ENCODE peak calls at places on chromosomes 12 and 14, in ten cellular contexts. One of them, this sample, is unnamed.

GRCh38 chr14:33556382-33557121 is 394.3 kb downstream of the EGLN3 start:
- DNase-seq in stimulated activated CD4-positive, alpha-beta T cell treated with anti-CD3 and anti-CD28 coated beads, TNF-alpha, amount 100 ng/mL, for 4 hours: no peak
- DNase-seq in mammary epithelial cell: peak
- DNase-seq in HCT116: no peak
- DNase-seq in vagina: no peak
- DNase-seq in HuH-7.5: no peak
- DNase-seq in T47D: no peak
- DNase-seq in non-pigmented ciliary epithelial cell: no peak
- DNase-seq in NCI-H460: no peak
- DNase-seq in EH: peak
- DNase-seq in this sample: no peak

GRCh38 chr14:54548491-54548890 is 18.4 kb upstream of the SAMD4A start:
- DNase-seq in non-pigmented ciliary epithelial cell: no peak
- DNase-seq in stimulated activated CD4-positive, alpha-beta T cell treated with anti-CD3 and anti-CD28 coated beads, TNF-alpha, amount 100 ng/mL, for 4 hours: no peak
- DNase-seq in EH: no peak
- DNase-seq in HCT116: no peak
- DNase-seq in T47D: no peak
- DNase-seq in mammary epithelial cell: no peak
- DNase-seq in vagina: no peak
- DNase-seq in HuH-7.5: no peak
- DNase-seq in NCI-H460: no peak
- DNase-seq in this sample: no peak

GRCh38 chr14:104563191-104563741 is 16.3 kb upstream of the C14orf180 start:
- DNase-seq in T47D: no peak
- DNase-seq in stimulated activated CD4-positive, alpha-beta T cell treated with anti-CD3 and anti-CD28 coated beads, TNF-alpha, amount 100 ng/mL, for 4 hours: no peak
- DNase-seq in non-pigmented ciliary epithelial cell: no peak
- DNase-seq in EH: no peak
- DNase-seq in vagina: no peak
- DNase-seq in HCT116: no peak
- DNase-seq in HuH-7.5: no peak
- DNase-seq in mammary epithelial cell: no peak
- DNase-seq in NCI-H460: no peak
- DNase-seq in this sample: no peak

GRCh38 chr12:25372002-25372401 is 121.3 kb upstream of the KRAS start:
- DNase-seq in HuH-7.5: no peak
- DNase-seq in mammary epithelial cell: peak
- DNase-seq in HCT116: no peak
- DNase-seq in T47D: no peak
- DNase-seq in vagina: no peak
- DNase-seq in EH: no peak
- DNase-seq in NCI-H460: no peak
- DNase-seq in stimulated activated CD4-positive, alpha-beta T cell treated with anti-CD3 and anti-CD28 coated beads, TNF-alpha, amount 100 ng/mL, for 4 hours: no peak
- DNase-seq in non-pigmented ciliary epithelial cell: no peak
- DNase-seq in this sample: no peak

GRCh38 chr12:92786045-92786444 is 83.3 kb downstream of the PLEKHG7 start:
- DNase-seq in EH: peak
- DNase-seq in NCI-H460: no peak
- DNase-seq in non-pigmented ciliary epithelial cell: no peak
- DNase-seq in vagina: no peak
- DNase-seq in T47D: no peak
- DNase-seq in HuH-7.5: no peak
- DNase-seq in HCT116: no peak
- DNase-seq in mammary epithelial cell: no peak
- DNase-seq in stimulated activated CD4-positive, alpha-beta T cell treated with anti-CD3 and anti-CD28 coated beads, TNF-alpha, amount 100 ng/mL, for 4 hours: no peak
- DNase-seq in this sample: no peak

GRCh38 chr14:90503582-90503981 is 106.8 kb downstream of the CALM1 start:
- DNase-seq in stimulated activated CD4-positive, alpha-beta T cell treated with anti-CD3 and anti-CD28 coated beads, TNF-alpha, amount 100 ng/mL, for 4 hours: no peak
- DNase-seq in NCI-H460: no peak
- DNase-seq in HCT116: no peak
- DNase-seq in vagina: no peak
- DNase-seq in T47D: no peak
- DNase-seq in HuH-7.5: no peak
- DNase-seq in mammary epithelial cell: no peak
- DNase-seq in EH: no peak
- DNase-seq in non-pigmented ciliary epithelial cell: no peak
- DNase-seq in this sample: no peak

GRCh38 chr12:64946132-64946829 is 121.8 kb downstream of the TBC1D30 start:
- DNase-seq in NCI-H460: no peak
- DNase-seq in EH: peak
- DNase-seq in non-pigmented ciliary epithelial cell: no peak
- DNase-seq in T47D: no peak
- DNase-seq in HCT116: no peak
- DNase-seq in vagina: no peak
- DNase-seq in stimulated activated CD4-positive, alpha-beta T cell treated with anti-CD3 and anti-CD28 coated beads, TNF-alpha, amount 100 ng/mL, for 4 hours: no peak
- DNase-seq in mammary epithelial cell: no peak
- DNase-seq in HuH-7.5: no peak
- DNase-seq in this sample: peak

GRCh38 chr12:10362828-10363664 is 26.8 kb downstream of the KLRK1 start:
- DNase-seq in mammary epithelial cell: peak
- DNase-seq in HuH-7.5: no peak
- DNase-seq in EH: no peak
- DNase-seq in non-pigmented ciliary epithelial cell: no peak
- DNase-seq in T47D: no peak
- DNase-seq in stimulated activated CD4-positive, alpha-beta T cell treated with anti-CD3 and anti-CD28 coated beads, TNF-alpha, amount 100 ng/mL, for 4 hours: no peak
- DNase-seq in HCT116: no peak
- DNase-seq in NCI-H460: no peak
- DNase-seq in vagina: no peak
- DNase-seq in this sample: no peak

GRCh38 chr14:68195126-68195525 is 375.5 kb downstream of the RAD51B start:
- DNase-seq in EH: no peak
- DNase-seq in T47D: peak
- DNase-seq in vagina: no peak
- DNase-seq in non-pigmented ciliary epithelial cell: no peak
- DNase-seq in NCI-H460: no peak
- DNase-seq in mammary epithelial cell: no peak
- DNase-seq in HuH-7.5: no peak
- DNase-seq in stimulated activated CD4-positive, alpha-beta T cell treated with anti-CD3 and anti-CD28 coated beads, TNF-alpha, amount 100 ng/mL, for 4 hours: no peak
- DNase-seq in HCT116: no peak
- DNase-seq in this sample: no peak

GRCh38 chr14:40697221-40697620 is 909.5 kb upstream of the LRFN5 start:
- DNase-seq in non-pigmented ciliary epithelial cell: no peak
- DNase-seq in vagina: no peak
- DNase-seq in EH: no peak
- DNase-seq in stimulated activated CD4-positive, alpha-beta T cell treated with anti-CD3 and anti-CD28 coated beads, TNF-alpha, amount 100 ng/mL, for 4 hours: no peak
- DNase-seq in HCT116: no peak
- DNase-seq in mammary epithelial cell: no peak
- DNase-seq in T47D: no peak
- DNase-seq in HuH-7.5: no peak
- DNase-seq in NCI-H460: no peak
- DNase-seq in this sample: no peak

GRCh38 chr14:74596747-74597456 is 15.1 kb downstream of the LTBP2 start:
- DNase-seq in non-pigmented ciliary epithelial cell: no peak
- DNase-seq in NCI-H460: no peak
- DNase-seq in mammary epithelial cell: no peak
- DNase-seq in vagina: no peak
- DNase-seq in HuH-7.5: no peak
- DNase-seq in EH: peak
- DNase-seq in T47D: no peak
- DNase-seq in stimulated activated CD4-positive, alpha-beta T cell treated with anti-CD3 and anti-CD28 coated beads, TNF-alpha, amount 100 ng/mL, for 4 hours: no peak
- DNase-seq in HCT116: no peak
- DNase-seq in this sample: no peak

GRCh38 chr14:87503711-87504110 is 489.3 kb downstream of the GALC start:
- DNase-seq in HCT116: no peak
- DNase-seq in vagina: no peak
- DNase-seq in mammary epithelial cell: no peak
- DNase-seq in HuH-7.5: no peak
- DNase-seq in T47D: no peak
- DNase-seq in stimulated activated CD4-positive, alpha-beta T cell treated with anti-CD3 and anti-CD28 coated beads, TNF-alpha, amount 100 ng/mL, for 4 hours: no peak
- DNase-seq in NCI-H460: no peak
- DNase-seq in EH: no peak
- DNase-seq in non-pigmented ciliary epithelial cell: no peak
- DNase-seq in this sample: no peak

GRCh38 chr12:64608901-64609542 is 1.3 kb upstream of the RASSF3 start:
- DNase-seq in NCI-H460: peak
- DNase-seq in T47D: peak
- DNase-seq in non-pigmented ciliary epithelial cell: no peak
- DNase-seq in vagina: no peak
- DNase-seq in EH: peak
- DNase-seq in mammary epithelial cell: peak
- DNase-seq in stimulated activated CD4-positive, alpha-beta T cell treated with anti-CD3 and anti-CD28 coated beads, TNF-alpha, amount 100 ng/mL, for 4 hours: peak
- DNase-seq in HuH-7.5: peak
- DNase-seq in HCT116: peak
- DNase-seq in this sample: no peak

GRCh38 chr12:4025420-4026358 is 152.5 kb upstream of the PARP11 start:
- DNase-seq in HCT116: no peak
- DNase-seq in stimulated activated CD4-positive, alpha-beta T cell treated with anti-CD3 and anti-CD28 coated beads, TNF-alpha, amount 100 ng/mL, for 4 hours: no peak
- DNase-seq in HuH-7.5: no peak
- DNase-seq in mammary epithelial cell: no peak
- DNase-seq in vagina: no peak
- DNase-seq in T47D: no peak
- DNase-seq in NCI-H460: no peak
- DNase-seq in non-pigmented ciliary epithelial cell: no peak
- DNase-seq in EH: peak
- DNase-seq in this sample: peak

GRCh38 chr14:21940887-21941855 is 267.6 kb upstream of the OR4E1 start:
- DNase-seq in T47D: peak
- DNase-seq in EH: no peak
- DNase-seq in HCT116: peak
- DNase-seq in HuH-7.5: peak
- DNase-seq in non-pigmented ciliary epithelial cell: no peak
- DNase-seq in stimulated activated CD4-positive, alpha-beta T cell treated with anti-CD3 and anti-CD28 coated beads, TNF-alpha, amount 100 ng/mL, for 4 hours: no peak
- DNase-seq in mammary epithelial cell: peak
- DNase-seq in vagina: no peak
- DNase-seq in NCI-H460: peak
- DNase-seq in this sample: no peak

GRCh38 chr12:21775130-21775920 is 819 bp upstream of the KCNJ8 start:
- DNase-seq in HuH-7.5: no peak
- DNase-seq in EH: no peak
- DNase-seq in stimulated activated CD4-positive, alpha-beta T cell treated with anti-CD3 and anti-CD28 coated beads, TNF-alpha, amount 100 ng/mL, for 4 hours: no peak
- DNase-seq in T47D: no peak
- DNase-seq in mammary epithelial cell: no peak
- DNase-seq in NCI-H460: no peak
- DNase-seq in vagina: no peak
- DNase-seq in HCT116: no peak
- DNase-seq in non-pigmented ciliary epithelial cell: no peak
- DNase-seq in this sample: no peak

GRCh38 chr14:77023001-77023996 is 5.2 kb downstream of the IRF2BPL start:
- DNase-seq in NCI-H460: no peak
- DNase-seq in T47D: peak
- DNase-seq in EH: peak
- DNase-seq in mammary epithelial cell: peak
- DNase-seq in stimulated activated CD4-positive, alpha-beta T cell treated with anti-CD3 and anti-CD28 coated beads, TNF-alpha, amount 100 ng/mL, for 4 hours: no peak
- DNase-seq in HuH-7.5: peak
- DNase-seq in non-pigmented ciliary epithelial cell: no peak
- DNase-seq in vagina: no peak
- DNase-seq in HCT116: no peak
- DNase-seq in this sample: no peak

GRCh38 chr14:50598765-50599164 is 38.8 kb downstream of the ATL1 start:
- DNase-seq in NCI-H460: no peak
- DNase-seq in EH: no peak
- DNase-seq in vagina: no peak
- DNase-seq in T47D: no peak
- DNase-seq in mammary epithelial cell: no peak
- DNase-seq in HuH-7.5: no peak
- DNase-seq in stimulated activated CD4-positive, alpha-beta T cell treated with anti-CD3 and anti-CD28 coated beads, TNF-alpha, amount 100 ng/mL, for 4 hours: no peak
- DNase-seq in non-pigmented ciliary epithelial cell: no peak
- DNase-seq in HCT116: no peak
- DNase-seq in this sample: no peak